ENCODE peak calls at places on chromosome 14, in six cellular contexts. K, G, F, B, I and Q are unnamed samples.

GRCh38 chr14:68255697-68256178 is 436.2 kb downstream of the RAD51B start:
- DNase-seq in K (no peak), G (no peak), F (no peak), B (no peak), I (no peak), Q (no peak)

GRCh38 chr14:103528512-103529382 is at the start of gene TRMT61A:
- DNase-seq in K (peak), G (peak), F (peak), B (peak), I (peak), Q (peak)

GRCh38 chr14:92653162-92653651 is 95.2 kb downstream of the LGMN start:
- DNase-seq in K (no peak), G (no peak), F (no peak), B (no peak), I (no peak), Q (no peak)

GRCh38 chr14:51733147-51733546 is 81.4 kb downstream of the FRMD6 start:
- DNase-seq in K (no peak), G (no peak), F (no peak), B (no peak), I (no peak), Q (no peak)

GRCh38 chr14:59055439-59056045 is 132.9 kb upstream of the DAAM1 start:
- DNase-seq in K (no peak), G (no peak), F (no peak), B (peak), I (peak), Q (no peak)

GRCh38 chr14:69316449-69317391 is 56.8 kb downstream of the GALNT16 start:
- DNase-seq in K (peak), G (peak), F (no peak), B (peak), I (no peak), Q (peak)

GRCh38 chr14:49972199-49972671 is 79.4 kb downstream of the ARF6 start:
- DNase-seq in K (no peak), G (no peak), F (no peak), B (peak), I (peak), Q (no peak)

GRCh38 chr14:90692061-90692460 is 124.2 kb downstream of the TTC7B start:
- DNase-seq in K (no peak), G (no peak), F (no peak), B (no peak), I (no peak), Q (no peak)

GRCh38 chr14:90305176-90305601 is 26.6 kb downstream of the NRDE2 start:
- DNase-seq in K (no peak), G (no peak), F (no peak), B (no peak), I (no peak), Q (no peak)

GRCh38 chr14:46985529-46986137 is 334.1 kb upstream of the RPL10L start:
- DNase-seq in K (no peak), G (no peak), F (no peak), B (no peak), I (no peak), Q (no peak)

GRCh38 chr14:92800012-92800411 is 5.9 kb downstream of the GOLGA5 start:
- DNase-seq in K (no peak), G (no peak), F (no peak), B (no peak), I (no peak), Q (no peak)

GRCh38 chr14:57486767-57487379 is 6.8 kb downstream of the CCDC198 start:
- DNase-seq in K (no peak), G (no peak), F (no peak), B (peak), I (peak), Q (no peak)

GRCh38 chr14:34843011-34843554 is 32.1 kb downstream of the BAZ1A start:
- DNase-seq in K (no peak), G (no peak), F (no peak), B (peak), I (no peak), Q (no peak)

GRCh38 chr14:94888108-94888507 is 118.2 kb upstream of the GSC start:
- DNase-seq in K (no peak), G (no peak), F (peak), B (no peak), I (no peak), Q (no peak)

GRCh38 chr14:60775296-60775695 is 40.7 kb downstream of the MNAT1 start:
- DNase-seq in K (no peak), G (no peak), F (no peak), B (peak), I (no peak), Q (no peak)

GRCh38 chr14:99036594-99037293 is 235.3 kb downstream of the BCL11B start:
- DNase-seq in K (peak), G (no peak), F (no peak), B (no peak), I (no peak), Q (no peak)

GRCh38 chr14:84029720-84030119 is 1500.2 kb upstream of the FLRT2 start:
- DNase-seq in K (no peak), G (no peak), F (no peak), B (no peak), I (peak), Q (no peak)

GRCh38 chr14:52267501-52268190 is at the start of gene PTGDR:
- DNase-seq in K (peak), G (no peak), F (peak), B (peak), I (no peak), Q (no peak)

GRCh38 chr14:99691111-99691885 is 7.2 kb downstream of the CYP46A1 start:
- DNase-seq in K (no peak), G (no peak), F (no peak), B (no peak), I (no peak), Q (peak)

GRCh38 chr14:99604766-99605298 is 825 bp upstream of the CCDC85C start:
- DNase-seq in K (no peak), G (no peak), F (peak), B (peak), I (peak), Q (no peak)

GRCh38 chr14:103705524-103706284 is 9.5 kb downstream of the XRCC3 start:
- DNase-seq in K (no peak), G (no peak), F (no peak), B (no peak), I (no peak), Q (no peak)

GRCh38 chr14:30005114-30005698 is 77.6 kb upstream of the PRKD1 start:
- DNase-seq in K (no peak), G (no peak), F (no peak), B (peak), I (peak), Q (no peak)

GRCh38 chr14:23142826-23143225 is 23.8 kb upstream of the CEBPE start:
- DNase-seq in K (no peak), G (no peak), F (no peak), B (no peak), I (no peak), Q (no peak)

GRCh38 chr14:50920482-50921225 is 23.6 kb downstream of the PYGL start:
- DNase-seq in K (peak), G (no peak), F (no peak), B (peak), I (no peak), Q (no peak)

GRCh38 chr14:48584031-48584430 is 908.6 kb upstream of the MDGA2 start:
- DNase-seq in K (no peak), G (no peak), F (no peak), B (peak), I (no peak), Q (no peak)

GRCh38 chr14:35051796-35052195 is 5.7 kb downstream of the FAM177A1 start:
- DNase-seq in K (no peak), G (no peak), F (no peak), B (peak), I (no peak), Q (no peak)

GRCh38 chr14:101839236-101839635 is 77.7 kb downstream of the PPP2R5C start:
- DNase-seq in K (no peak), G (no peak), F (no peak), B (no peak), I (no peak), Q (no peak)

GRCh38 chr14:81406863-81407262 is 6.7 kb upstream of the STON2 start:
- DNase-seq in K (peak), G (no peak), F (no peak), B (peak), I (no peak), Q (no peak)

GRCh38 chr14:31895206-31895605 is 181.9 kb upstream of the ARHGAP5 start:
- DNase-seq in K (no peak), G (no peak), F (no peak), B (peak), I (no peak), Q (no peak)

GRCh38 chr14:89564291-89564957 is 147.4 kb upstream of the FOXN3 start:
- DNase-seq in K (no peak), G (no peak), F (no peak), B (no peak), I (no peak), Q (no peak)

GRCh38 chr14:92613008-92613658 is 99.6 kb downstream of the RIN3 start:
- DNase-seq in K (no peak), G (no peak), F (no peak), B (no peak), I (no peak), Q (no peak)

GRCh38 chr14:75905505-75905904 is 76.3 kb downstream of the TGFB3 start:
- DNase-seq in K (peak), G (peak), F (no peak), B (peak), I (no peak), Q (peak)

GRCh38 chr14:21275261-21275858 is 4.5 kb upstream of the RPGRIP1 start:
- DNase-seq in K (no peak), G (no peak), F (no peak), B (no peak), I (no peak), Q (no peak)

GRCh38 chr14:62710811-62711210 is 334.4 kb downstream of the KCNH5 start:
- DNase-seq in K (no peak), G (no peak), F (no peak), B (no peak), I (no peak), Q (no peak)

GRCh38 chr14:76203086-76204001 is 51.6 kb downstream of the GPATCH2L start:
- DNase-seq in K (no peak), G (peak), F (peak), B (peak), I (no peak), Q (no peak)

GRCh38 chr14:102316048-102316745 is 3.3 kb upstream of the ZNF839 start:
- DNase-seq in K (no peak), G (no peak), F (no peak), B (peak), I (peak), Q (no peak)

GRCh38 chr14:102592969-102593840 is 756 bp downstream of the RCOR1 start:
- DNase-seq in K (peak), G (peak), F (peak), B (peak), I (peak), Q (peak)

GRCh38 chr14:20714593-20715250 is 26.2 kb downstream of the ANG start:
- DNase-seq in K (peak), G (peak), F (peak), B (peak), I (no peak), Q (peak)

GRCh38 chr14:101707285-101707842 is 54.1 kb upstream of the PPP2R5C start:
- DNase-seq in K (no peak), G (no peak), F (no peak), B (peak), I (peak), Q (peak)

GRCh38 chr14:96148631-96149030 is 56.0 kb upstream of the BDKRB2 start:
- DNase-seq in K (no peak), G (no peak), F (no peak), B (no peak), I (no peak), Q (peak)

GRCh38 chr14:96150214-96150613 is 54.4 kb upstream of the BDKRB2 start:
- DNase-seq in K (no peak), G (no peak), F (no peak), B (no peak), I (no peak), Q (no peak)

GRCh38 chr14:96146131-96146771 is 58.4 kb upstream of the BDKRB2 start:
- DNase-seq in K (no peak), G (peak), F (no peak), B (peak), I (no peak), Q (no peak)

GRCh38 chr14:96151242-96151641 is 53.4 kb upstream of the BDKRB2 start:
- DNase-seq in K (no peak), G (no peak), F (no peak), B (no peak), I (no peak), Q (no peak)

DNA sequence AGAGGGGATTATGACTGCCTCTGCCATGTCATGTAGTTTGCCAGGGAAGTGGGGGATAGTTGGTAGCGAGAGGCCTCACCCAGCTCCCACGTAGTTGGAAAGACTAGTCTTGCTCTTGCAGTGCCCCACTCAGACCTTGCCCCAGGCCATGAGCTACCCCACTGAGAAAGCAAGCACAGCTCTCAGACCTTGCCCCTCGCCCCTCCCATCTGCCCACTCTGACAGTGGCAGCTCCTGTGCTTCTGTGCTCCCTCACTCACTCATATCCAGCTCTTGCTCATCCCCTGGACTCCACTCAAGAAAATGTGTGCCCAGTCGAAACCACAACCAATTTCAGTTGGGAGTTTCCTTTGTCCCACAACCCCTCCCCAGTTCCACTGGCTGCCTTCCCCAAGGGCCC is 55.5 kb upstream of the BDKRB2 start:
- DNase-seq in K (no peak), G (no peak), F (no peak), B (no peak), I (no peak), Q (peak)
- H3K4me3 ChIP-seq in K (no peak), G (no peak), F (no peak), B (no peak), I (no peak), Q (no peak)

GRCh38 chr14:65287264-65288131 is 125.0 kb upstream of the FUT8 start:
- DNase-seq in K (no peak), G (no peak), F (peak), B (no peak), I (no peak), Q (no peak)
- H3K4me3 ChIP-seq in K (no peak), G (no peak), F (no peak), B (no peak), I (no peak), Q (no peak)

GRCh38 chr14:74569826-74570591 is 42.0 kb downstream of the LTBP2 start:
- DNase-seq in K (no peak), G (no peak), F (peak), B (peak), I (no peak), Q (no peak)

GRCh38 chr14:74570696-74571095 is 41.3 kb downstream of the LTBP2 start:
- DNase-seq in K (no peak), G (no peak), F (peak), B (no peak), I (no peak), Q (no peak)

GRCh38 chr14:74571901-74572828 is 39.9 kb downstream of the LTBP2 start:
- DNase-seq in K (peak), G (no peak), F (no peak), B (peak), I (no peak), Q (no peak)

GRCh38 chr14:74572829-74573360 is 39.1 kb downstream of the LTBP2 start:
- DNase-seq in K (no peak), G (no peak), F (no peak), B (no peak), I (no peak), Q (no peak)

GRCh38 chr14:74571441-74571841 is 40.6 kb downstream of the LTBP2 start:
- DNase-seq in K (peak), G (no peak), F (no peak), B (peak), I (no peak), Q (no peak)
- H3K4me3 ChIP-seq in K (no peak), G (no peak), F (no peak), B (peak), I (no peak), Q (no peak)

DNA sequence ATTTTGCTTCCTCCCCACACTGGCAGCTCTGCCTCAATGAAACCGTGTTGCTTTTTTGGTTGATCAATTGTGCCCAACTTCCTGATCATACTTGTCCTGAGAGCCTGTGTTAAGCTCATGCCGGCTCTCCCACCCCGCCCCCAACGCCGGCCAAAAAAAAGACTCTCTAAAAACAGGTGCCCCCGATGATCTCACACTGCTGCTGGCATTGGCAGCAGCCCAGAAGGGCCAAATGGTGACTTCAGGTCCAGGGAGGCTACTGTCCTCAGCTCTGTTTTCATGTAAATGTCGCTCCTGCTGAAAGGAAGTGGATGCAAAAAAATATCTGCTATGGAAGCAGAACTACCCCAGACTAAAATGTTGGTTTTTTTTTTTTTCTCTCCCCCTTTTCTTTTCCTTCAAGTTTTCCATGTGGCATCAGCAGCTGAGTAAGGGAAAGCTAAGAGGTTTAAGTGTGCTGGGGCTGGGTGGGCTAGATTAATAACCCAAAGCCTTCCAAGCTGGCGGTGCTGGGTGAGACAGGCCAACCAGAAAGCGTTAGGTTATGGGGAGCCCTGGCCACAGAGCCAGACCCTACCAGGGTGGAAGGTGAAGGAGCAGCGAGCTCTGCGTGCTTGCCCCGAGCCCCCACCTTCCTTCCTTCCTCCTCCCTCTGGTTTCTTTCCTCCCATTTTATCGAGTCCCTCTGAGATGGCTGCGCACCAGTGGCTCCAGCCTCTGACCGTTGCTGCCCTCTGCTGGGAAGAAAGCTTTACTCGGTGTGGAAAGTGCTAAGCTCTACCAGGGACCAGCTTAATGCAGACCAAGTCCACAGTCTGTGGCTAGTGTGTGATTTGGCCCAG is 396.1 kb downstream of the NRXN3 start:
- DNase-seq in K (peak), G (peak), F (no peak), B (peak), I (peak), Q (peak)
- H3K4me3 ChIP-seq in K (peak), G (no peak), F (no peak), B (peak), I (no peak), Q (peak)